ENCODE peak calls at places on chromosomes 12 and 14, in eight cellular contexts. One of them, this sample, is unnamed.

GRCh38 chr14:85824526-85824925 is 294.6 kb downstream of the FLRT2 start:
- DNase-seq in neural progenitor cell: peak; percentile 52
- DNase-seq in A549: no peak
- DNase-seq in aorta: no peak
- DNase-seq in H1: no peak
- DNase-seq in right atrium auricular region: no peak
- DNase-seq in body of pancreas: no peak
- DNase-seq in neuronal stem cell: peak; percentile 6
- DNase-seq in this sample: peak; percentile 9

GRCh38 chr12:55034218-55034617 is 14.4 kb downstream of the NEUROD4 start:
- DNase-seq in neural progenitor cell: no peak
- DNase-seq in A549: no peak
- DNase-seq in aorta: no peak
- DNase-seq in H1: no peak
- DNase-seq in right atrium auricular region: no peak
- DNase-seq in body of pancreas: no peak
- DNase-seq in neuronal stem cell: no peak
- DNase-seq in this sample: no peak

GRCh38 chr14:89000007-89000942 is 175.8 kb downstream of the TTC8 start:
- DNase-seq in neural progenitor cell: peak; percentile 10
- DNase-seq in A549: peak; percentile 96
- DNase-seq in aorta: no peak
- DNase-seq in H1: no peak
- DNase-seq in right atrium auricular region: no peak
- DNase-seq in body of pancreas: peak; percentile 24
- DNase-seq in neuronal stem cell: no peak
- DNase-seq in this sample: peak; percentile 13

GRCh38 chr12:25433581-25434325 is 119.3 kb downstream of the LMNTD1 start:
- DNase-seq in neural progenitor cell: no peak
- DNase-seq in A549: no peak
- DNase-seq in aorta: no peak
- DNase-seq in H1: no peak
- DNase-seq in right atrium auricular region: no peak
- DNase-seq in body of pancreas: no peak
- DNase-seq in neuronal stem cell: no peak
- DNase-seq in this sample: no peak

GRCh38 chr12:47222960-47223847 is 143.4 kb upstream of the AMIGO2 start:
- DNase-seq in neural progenitor cell: peak; percentile 50
- DNase-seq in A549: peak; percentile 96
- DNase-seq in aorta: no peak
- DNase-seq in H1: peak; percentile 61
- DNase-seq in right atrium auricular region: no peak
- DNase-seq in body of pancreas: no peak
- DNase-seq in neuronal stem cell: no peak
- DNase-seq in this sample: no peak

GRCh38 chr12:62686938-62687337 is 220.3 kb downstream of the MON2 start:
- DNase-seq in neural progenitor cell: no peak
- DNase-seq in A549: no peak
- DNase-seq in aorta: no peak
- DNase-seq in H1: no peak
- DNase-seq in right atrium auricular region: no peak
- DNase-seq in body of pancreas: no peak
- DNase-seq in neuronal stem cell: no peak
- DNase-seq in this sample: no peak

GRCh38 chr12:95126076-95126475 is 52.7 kb upstream of the NR2C1 start:
- DNase-seq in neural progenitor cell: no peak
- DNase-seq in A549: no peak
- DNase-seq in aorta: no peak
- DNase-seq in H1: no peak
- DNase-seq in right atrium auricular region: no peak
- DNase-seq in body of pancreas: no peak
- DNase-seq in neuronal stem cell: no peak
- DNase-seq in this sample: no peak

GRCh38 chr14:99732436-99733220 is 48.5 kb downstream of the CYP46A1 start:
- DNase-seq in neural progenitor cell: no peak
- DNase-seq in A549: no peak
- DNase-seq in aorta: peak; percentile 75
- DNase-seq in H1: no peak
- DNase-seq in right atrium auricular region: peak; percentile 57
- DNase-seq in body of pancreas: peak; percentile 52
- DNase-seq in neuronal stem cell: no peak
- DNase-seq in this sample: no peak

GRCh38 chr12:53053223-53054111 is 3.6 kb downstream of the TNS2 start:
- DNase-seq in neural progenitor cell: peak; percentile 61
- DNase-seq in A549: peak; percentile 70
- DNase-seq in aorta: peak; percentile 86
- DNase-seq in H1: peak; percentile 91
- DNase-seq in right atrium auricular region: no peak
- DNase-seq in body of pancreas: peak; percentile 84
- DNase-seq in neuronal stem cell: no peak
- DNase-seq in this sample: peak; percentile 72

GRCh38 chr12:13169255-13169654 is 27.3 kb upstream of the EMP1 start:
- DNase-seq in neural progenitor cell: no peak
- DNase-seq in A549: no peak
- DNase-seq in aorta: no peak
- DNase-seq in H1: no peak
- DNase-seq in right atrium auricular region: no peak
- DNase-seq in body of pancreas: no peak
- DNase-seq in neuronal stem cell: no peak
- DNase-seq in this sample: no peak

GRCh38 chr12:83261998-83262397 is 575.3 kb downstream of the TMTC2 start:
- DNase-seq in neural progenitor cell: no peak
- DNase-seq in A549: peak; percentile 3
- DNase-seq in aorta: no peak
- DNase-seq in H1: no peak
- DNase-seq in right atrium auricular region: no peak
- DNase-seq in body of pancreas: no peak
- DNase-seq in neuronal stem cell: no peak
- DNase-seq in this sample: no peak

GRCh38 chr12:89756638-89757321 is 48.1 kb upstream of the ATP2B1 start:
- DNase-seq in neural progenitor cell: no peak
- DNase-seq in A549: peak; percentile 95
- DNase-seq in aorta: no peak
- DNase-seq in H1: no peak
- DNase-seq in right atrium auricular region: no peak
- DNase-seq in body of pancreas: no peak
- DNase-seq in neuronal stem cell: no peak
- DNase-seq in this sample: no peak

GRCh38 chr12:18250313-18250916 is 10.9 kb upstream of the PIK3C2G start:
- DNase-seq in neural progenitor cell: peak; percentile 88
- DNase-seq in A549: peak; percentile 66
- DNase-seq in aorta: no peak
- DNase-seq in H1: no peak
- DNase-seq in right atrium auricular region: no peak
- DNase-seq in body of pancreas: no peak
- DNase-seq in neuronal stem cell: peak; percentile 59
- DNase-seq in this sample: peak; percentile 51

GRCh38 chr12:52020539-52021336 is 14.0 kb downstream of the TAMALIN start:
- DNase-seq in neural progenitor cell: peak; percentile 85
- DNase-seq in A549: peak; percentile 67
- DNase-seq in aorta: peak; percentile 82
- DNase-seq in H1: peak; percentile 86
- DNase-seq in right atrium auricular region: no peak
- DNase-seq in body of pancreas: peak; percentile 68
- DNase-seq in neuronal stem cell: no peak
- DNase-seq in this sample: peak; percentile 85

GRCh38 chr12:90333939-90334338 is 621.0 kb downstream of the CCER1 start:
- DNase-seq in neural progenitor cell: no peak
- DNase-seq in A549: peak; percentile 43
- DNase-seq in aorta: no peak
- DNase-seq in H1: no peak
- DNase-seq in right atrium auricular region: no peak
- DNase-seq in body of pancreas: no peak
- DNase-seq in neuronal stem cell: no peak
- DNase-seq in this sample: no peak

GRCh38 chr14:26380616-26381015 is 217.2 kb downstream of the NOVA1 start:
- DNase-seq in neural progenitor cell: no peak
- DNase-seq in A549: no peak
- DNase-seq in aorta: no peak
- DNase-seq in H1: no peak
- DNase-seq in right atrium auricular region: no peak
- DNase-seq in body of pancreas: no peak
- DNase-seq in neuronal stem cell: no peak
- DNase-seq in this sample: no peak

GRCh38 chr12:111437816-111438454 is 32.2 kb downstream of the SH2B3 start:
- DNase-seq in neural progenitor cell: no peak
- DNase-seq in A549: no peak
- DNase-seq in aorta: peak; percentile 82
- DNase-seq in H1: no peak
- DNase-seq in right atrium auricular region: peak; percentile 84
- DNase-seq in body of pancreas: no peak
- DNase-seq in neuronal stem cell: no peak
- DNase-seq in this sample: no peak
- H3K4me1 ChIP-seq in neural progenitor cell: no peaks in the 10 kb centered on the region
- H3K4me1 ChIP-seq in A549: peaks cover 20% of the 10 kb centered on the region
- H3K4me1 ChIP-seq in aorta: no peaks in the 10 kb centered on the region
- H3K4me1 ChIP-seq in H1: peaks cover 24% of the 10 kb centered on the region
- H3K4me1 ChIP-seq in right atrium auricular region: no peaks in the 10 kb centered on the region
- H3K4me1 ChIP-seq in body of pancreas: peaks cover 51% of the 10 kb centered on the region
- H3K4me1 ChIP-seq in neuronal stem cell: no peaks in the 10 kb centered on the region
- H3K4me1 ChIP-seq in this sample: peaks cover 10% of the 10 kb centered on the region

DNA sequence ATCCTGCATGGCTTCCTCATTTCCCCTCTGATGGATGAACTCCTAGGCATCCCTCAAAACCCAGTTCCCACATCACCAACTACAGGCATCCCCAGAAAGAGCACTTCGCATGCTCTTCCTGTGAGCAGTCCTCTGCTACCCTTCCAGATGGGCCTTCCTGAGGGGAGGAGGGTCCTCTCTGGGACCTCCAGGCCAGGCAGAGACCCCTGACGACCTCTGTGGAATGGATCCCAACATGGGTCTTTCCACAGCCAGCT is 1.9 kb downstream of the AKT1 start:
- DNase-seq in neural progenitor cell: no peak
- DNase-seq in A549: no peak
- DNase-seq in aorta: no peak
- DNase-seq in H1: no peak
- DNase-seq in right atrium auricular region: no peak
- DNase-seq in body of pancreas: no peak
- DNase-seq in neuronal stem cell: no peak
- DNase-seq in this sample: no peak
- H3K4me3 ChIP-seq in neural progenitor cell: peak overlapping the region; percentile 95
- H3K4me3 ChIP-seq in A549: no peak overlapping the region
- H3K4me3 ChIP-seq in aorta: no peak overlapping the region
- H3K4me3 ChIP-seq in H1: no peak overlapping the region
- H3K4me3 ChIP-seq in right atrium auricular region: peak overlapping the region; percentile 88
- H3K4me3 ChIP-seq in body of pancreas: no peak overlapping the region
- H3K4me3 ChIP-seq in neuronal stem cell: no peak overlapping the region
- H3K4me3 ChIP-seq in this sample: peak overlapping the region; percentile 60

GRCh38 chr14:64759555-64759938 is 55.3 kb downstream of the PLEKHG3 start:
- DNase-seq in neural progenitor cell: no peak
- DNase-seq in A549: no peak
- DNase-seq in aorta: no peak
- DNase-seq in H1: no peak
- DNase-seq in right atrium auricular region: no peak
- DNase-seq in body of pancreas: no peak
- DNase-seq in neuronal stem cell: no peak
- DNase-seq in this sample: no peak
- H3K4me1 ChIP-seq in neural progenitor cell: peaks cover 41% of the 10 kb centered on the region
- H3K4me1 ChIP-seq in A549: peaks cover 90% of the 10 kb centered on the region
- H3K4me1 ChIP-seq in aorta: peaks cover 2% of the 10 kb centered on the region
- H3K4me1 ChIP-seq in H1: peaks cover 11% of the 10 kb centered on the region
- H3K4me1 ChIP-seq in right atrium auricular region: no peaks in the 10 kb centered on the region
- H3K4me1 ChIP-seq in body of pancreas: peaks cover 70% of the 10 kb centered on the region
- H3K4me1 ChIP-seq in neuronal stem cell: peaks cover 7% of the 10 kb centered on the region
- H3K4me1 ChIP-seq in this sample: peaks cover 7% of the 10 kb centered on the region

DNA sequence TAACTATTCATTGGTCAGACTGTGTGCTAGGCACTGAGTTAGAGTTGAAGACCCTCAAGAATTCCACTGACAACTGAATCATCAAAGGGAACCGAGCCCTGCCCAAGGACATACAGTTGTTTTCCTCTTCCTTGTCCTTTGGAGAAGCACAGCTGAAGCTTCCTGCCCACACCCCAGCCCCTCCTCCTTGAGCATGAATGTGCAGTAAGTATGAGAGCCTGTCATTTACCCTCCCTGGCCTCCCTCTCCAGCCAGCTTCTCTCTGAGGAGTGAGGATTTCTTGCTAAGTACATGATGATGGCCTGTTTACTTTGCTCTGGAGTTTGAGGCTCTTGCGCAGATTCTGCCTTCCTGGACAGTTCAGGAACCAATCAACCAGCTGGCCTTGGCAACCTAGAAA is 235.2 kb downstream of the CACNA1C start:
- DNase-seq in neural progenitor cell: no peak
- DNase-seq in A549: no peak
- DNase-seq in aorta: no peak
- DNase-seq in H1: no peak
- DNase-seq in right atrium auricular region: no peak
- DNase-seq in body of pancreas: no peak
- DNase-seq in neuronal stem cell: no peak
- DNase-seq in this sample: no peak
- H3K4me3 ChIP-seq in neural progenitor cell: no peak overlapping the region
- H3K4me3 ChIP-seq in A549: no peak overlapping the region
- H3K4me3 ChIP-seq in aorta: no peak overlapping the region
- H3K4me3 ChIP-seq in H1: no peak overlapping the region
- H3K4me3 ChIP-seq in right atrium auricular region: no peak overlapping the region
- H3K4me3 ChIP-seq in body of pancreas: no peak overlapping the region
- H3K4me3 ChIP-seq in neuronal stem cell: no peak overlapping the region
- H3K4me3 ChIP-seq in this sample: no peak overlapping the region

DNA sequence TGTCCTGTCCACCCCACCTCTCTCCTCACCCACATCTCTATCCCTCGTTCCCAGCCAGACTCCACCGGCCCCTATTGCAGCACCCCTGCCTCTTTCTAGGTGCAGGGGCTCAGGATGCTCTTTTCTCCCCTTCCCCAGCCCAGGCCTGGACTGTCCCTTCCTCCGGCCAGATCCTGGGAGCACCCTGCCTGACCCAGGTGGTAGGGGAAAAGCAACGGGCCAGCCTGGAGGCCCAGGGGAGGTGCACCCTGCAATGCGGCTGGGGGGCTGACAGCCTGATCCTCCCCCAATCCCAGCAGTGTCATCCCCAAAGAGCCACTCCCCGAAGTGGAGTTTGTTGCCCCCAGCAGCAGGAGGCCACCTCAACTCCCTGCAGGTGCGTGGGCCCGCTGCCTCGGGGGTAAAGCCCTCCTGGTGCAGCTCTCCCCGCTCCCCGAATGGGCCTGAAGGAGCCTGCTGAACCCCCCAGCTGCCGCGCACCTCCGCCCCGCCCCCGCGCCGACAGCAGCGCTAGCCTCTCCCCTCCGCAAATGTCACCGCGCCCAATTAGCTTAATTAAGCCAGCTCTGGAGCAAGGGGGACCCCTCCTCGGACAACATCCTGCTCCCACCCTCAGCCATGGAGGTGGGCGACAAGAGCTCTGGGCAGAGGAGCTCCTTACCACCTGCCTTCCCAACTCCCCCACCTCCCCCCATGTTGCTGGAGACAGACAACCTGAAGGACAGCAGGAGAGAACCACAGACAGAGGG is 4.7 kb downstream of the NXPH4 start:
- DNase-seq in neural progenitor cell: no peak
- DNase-seq in A549: no peak
- DNase-seq in aorta: no peak
- DNase-seq in H1: no peak
- DNase-seq in right atrium auricular region: no peak
- DNase-seq in body of pancreas: no peak
- DNase-seq in neuronal stem cell: no peak
- DNase-seq in this sample: no peak
- H3K4me1 ChIP-seq in neural progenitor cell: peaks cover 59% of the 10 kb centered on the region
- H3K4me1 ChIP-seq in A549: peaks cover 7% of the 10 kb centered on the region
- H3K4me1 ChIP-seq in aorta: no peaks in the 10 kb centered on the region
- H3K4me1 ChIP-seq in H1: peaks cover 39% of the 10 kb centered on the region
- H3K4me1 ChIP-seq in right atrium auricular region: no peaks in the 10 kb centered on the region
- H3K4me1 ChIP-seq in body of pancreas: peaks cover 19% of the 10 kb centered on the region
- H3K4me1 ChIP-seq in neuronal stem cell: peaks cover 21% of the 10 kb centered on the region
- H3K4me1 ChIP-seq in this sample: peaks cover 7% of the 10 kb centered on the region

This sample was measured in HAP-1.